ENCODE peak calls at places on chromosomes 1 and 21, in seven cellular contexts. One of them, this sample, is unnamed.

GRCh38 chr1:110053557-110054428 is 16.7 kb downstream of the ALX3 start:
- DNase-seq in psoas muscle: peak; percentile 83
- DNase-seq in GM23338: peak; percentile 76
- DNase-seq in neural progenitor cell: peak; percentile 68
- DNase-seq in Panc1: peak; percentile 64
- DNase-seq in heart left ventricle: peak; percentile 65
- DNase-seq in AG04450: no peak
- DNase-seq in this sample: peak; percentile 88

GRCh38 chr1:214292317-214292716 is 11.4 kb downstream of the SMYD2 start:
- DNase-seq in psoas muscle: no peak
- DNase-seq in heart left ventricle: no peak
- DNase-seq in AG04450: no peak
- DNase-seq in GM23338: no peak
- DNase-seq in neural progenitor cell: no peak
- DNase-seq in Panc1: no peak
- DNase-seq in this sample: no peak

GRCh38 chr21:25573409-25574206 is 33.7 kb downstream of the MRPL39 start:
- DNase-seq in neural progenitor cell: no peak
- DNase-seq in GM23338: no peak
- DNase-seq in AG04450: peak; percentile 83
- DNase-seq in Panc1: peak; percentile 74
- DNase-seq in psoas muscle: no peak
- DNase-seq in heart left ventricle: no peak
- DNase-seq in this sample: no peak

GRCh38 chr21:38816400-38816973 is 10.8 kb downstream of the ETS2 start:
- DNase-seq in GM23338: no peak
- DNase-seq in AG04450: no peak
- DNase-seq in neural progenitor cell: no peak
- DNase-seq in psoas muscle: no peak
- DNase-seq in heart left ventricle: no peak
- DNase-seq in Panc1: no peak
- DNase-seq in this sample: no peak

GRCh38 chr1:236064674-236065508 is at the start of gene NID1:
- DNase-seq in GM23338: peak; percentile 91
- DNase-seq in AG04450: no peak
- DNase-seq in heart left ventricle: peak; percentile 92
- DNase-seq in psoas muscle: peak; percentile 92
- DNase-seq in neural progenitor cell: peak; percentile 95
- DNase-seq in Panc1: no peak
- DNase-seq in this sample: peak; percentile 69

GRCh38 chr1:180042994-180043622 is 88.5 kb downstream of the CEP350 start:
- DNase-seq in psoas muscle: no peak
- DNase-seq in Panc1: no peak
- DNase-seq in AG04450: peak; percentile 42
- DNase-seq in heart left ventricle: no peak
- DNase-seq in GM23338: no peak
- DNase-seq in neural progenitor cell: no peak
- DNase-seq in this sample: no peak

GRCh38 chr1:66402194-66402593 is 131.8 kb upstream of the SGIP1 start:
- DNase-seq in Panc1: no peak
- DNase-seq in psoas muscle: peak; percentile 91
- DNase-seq in AG04450: no peak
- DNase-seq in GM23338: no peak
- DNase-seq in neural progenitor cell: no peak
- DNase-seq in heart left ventricle: peak; percentile 91
- DNase-seq in this sample: no peak

GRCh38 chr1:247825362-247825761 is 1.4 kb upstream of the OR14A16 start:
- DNase-seq in Panc1: no peak
- DNase-seq in AG04450: no peak
- DNase-seq in heart left ventricle: no peak
- DNase-seq in psoas muscle: no peak
- DNase-seq in GM23338: no peak
- DNase-seq in neural progenitor cell: no peak
- DNase-seq in this sample: no peak

GRCh38 chr1:171841931-171842723 is 829 bp downstream of the DNM3 start:
- DNase-seq in heart left ventricle: peak; percentile 30
- DNase-seq in GM23338: peak; percentile 64
- DNase-seq in Panc1: no peak
- DNase-seq in neural progenitor cell: peak; percentile 47
- DNase-seq in psoas muscle: no peak
- DNase-seq in AG04450: no peak
- DNase-seq in this sample: peak; percentile 69

GRCh38 chr1:220528049-220528678 is at the start of gene MARK1:
- DNase-seq in GM23338: peak; percentile 79
- DNase-seq in Panc1: no peak
- DNase-seq in AG04450: no peak
- DNase-seq in neural progenitor cell: peak; percentile 88
- DNase-seq in psoas muscle: peak; percentile 85
- DNase-seq in heart left ventricle: peak; percentile 88
- DNase-seq in this sample: peak; percentile 57

GRCh38 chr1:13757693-13758092 is 57.7 kb downstream of the PRDM2 start:
- DNase-seq in Panc1: no peak
- DNase-seq in psoas muscle: no peak
- DNase-seq in neural progenitor cell: no peak
- DNase-seq in heart left ventricle: no peak
- DNase-seq in AG04450: no peak
- DNase-seq in GM23338: no peak
- DNase-seq in this sample: no peak

GRCh38 chr1:83641828-83642443 is 357.0 kb downstream of the TTLL7 start:
- DNase-seq in neural progenitor cell: no peak
- DNase-seq in GM23338: no peak
- DNase-seq in heart left ventricle: peak; percentile 34
- DNase-seq in psoas muscle: no peak
- DNase-seq in Panc1: no peak
- DNase-seq in AG04450: no peak
- DNase-seq in this sample: no peak

GRCh38 chr1:227774051-227774720 is 39.0 kb downstream of the SNAP47 start:
- DNase-seq in psoas muscle: peak; percentile 36
- DNase-seq in neural progenitor cell: no peak
- DNase-seq in heart left ventricle: no peak
- DNase-seq in Panc1: no peak
- DNase-seq in AG04450: no peak
- DNase-seq in GM23338: no peak
- DNase-seq in this sample: peak; percentile 77

GRCh38 chr1:209844695-209845404 is 17.1 kb downstream of the UTP25 start:
- DNase-seq in GM23338: no peak
- DNase-seq in heart left ventricle: no peak
- DNase-seq in Panc1: no peak
- DNase-seq in neural progenitor cell: no peak
- DNase-seq in psoas muscle: no peak
- DNase-seq in AG04450: no peak
- DNase-seq in this sample: no peak

GRCh38 chr21:46455575-46456385 is 2.9 kb upstream of the DIP2A start:
- DNase-seq in Panc1: no peak
- DNase-seq in GM23338: no peak
- DNase-seq in AG04450: no peak
- DNase-seq in neural progenitor cell: no peak
- DNase-seq in psoas muscle: no peak
- DNase-seq in heart left ventricle: peak; percentile 46
- DNase-seq in this sample: no peak

GRCh38 chr1:198295186-198295585 is 138.4 kb downstream of the NEK7 start:
- DNase-seq in heart left ventricle: no peak
- DNase-seq in Panc1: no peak
- DNase-seq in GM23338: no peak
- DNase-seq in psoas muscle: no peak
- DNase-seq in neural progenitor cell: peak; percentile 42
- DNase-seq in AG04450: no peak
- DNase-seq in this sample: no peak

GRCh38 chr21:46065215-46065992 is 32.5 kb upstream of the COL6A2 start:
- DNase-seq in Panc1: no peak
- DNase-seq in heart left ventricle: peak; percentile 79
- DNase-seq in psoas muscle: peak; percentile 79
- DNase-seq in GM23338: no peak
- DNase-seq in AG04450: no peak
- DNase-seq in neural progenitor cell: no peak
- DNase-seq in this sample: peak; percentile 70

GRCh38 chr21:43274022-43274945 is 105.5 kb downstream of the CRYAA start:
- DNase-seq in heart left ventricle: peak; percentile 17
- DNase-seq in AG04450: no peak
- DNase-seq in neural progenitor cell: no peak
- DNase-seq in GM23338: no peak
- DNase-seq in Panc1: no peak
- DNase-seq in psoas muscle: no peak
- DNase-seq in this sample: no peak

GRCh38 chr1:212864201-212864600 is 6.1 kb downstream of the FLVCR1 start:
- DNase-seq in Panc1: no peak
- DNase-seq in AG04450: no peak
- DNase-seq in heart left ventricle: no peak
- DNase-seq in psoas muscle: no peak
- DNase-seq in neural progenitor cell: no peak
- DNase-seq in GM23338: no peak
- DNase-seq in this sample: no peak

GRCh38 chr21:45236481-45236880 is 51.2 kb downstream of the POFUT2 start:
- DNase-seq in psoas muscle: no peak
- DNase-seq in AG04450: no peak
- DNase-seq in GM23338: no peak
- DNase-seq in neural progenitor cell: no peak
- DNase-seq in heart left ventricle: no peak
- DNase-seq in Panc1: no peak
- DNase-seq in this sample: no peak

DNA sequence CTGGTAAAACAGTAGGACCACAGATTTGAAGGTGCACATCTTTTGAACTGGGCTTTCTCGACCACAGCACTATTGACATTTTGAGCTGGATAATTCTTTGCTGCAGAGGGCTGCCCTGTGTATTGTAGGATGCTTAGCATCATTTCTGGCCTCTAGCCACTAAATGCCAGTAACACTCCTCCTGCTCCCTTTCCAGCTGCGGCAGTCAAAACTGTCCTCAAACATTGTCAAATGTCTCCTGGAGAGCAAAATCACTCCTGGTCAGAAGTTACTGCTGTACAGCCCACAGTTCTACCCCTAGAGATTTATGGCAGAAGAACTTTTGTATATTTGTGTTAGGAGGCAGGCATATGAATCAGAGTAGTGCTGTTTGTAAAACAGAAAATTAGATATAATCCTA is 836.8 kb downstream of the PLA2G4A start:
- DNase-seq in GM23338: no peak
- DNase-seq in heart left ventricle: no peak
- DNase-seq in neural progenitor cell: no peak
- DNase-seq in psoas muscle: no peak
- DNase-seq in AG04450: no peak
- DNase-seq in Panc1: no peak
- DNase-seq in this sample: no peak
- TF ChIP-seq CTCF in GM23338: no peak
- TF ChIP-seq CTCF in heart left ventricle: no peak
- TF ChIP-seq CTCF in neural progenitor cell: no peak
- TF ChIP-seq CTCF in psoas muscle: no peak
- TF ChIP-seq CTCF in AG04450: no peak
- TF ChIP-seq CTCF in Panc1: no peak
- TF ChIP-seq CTCF in this sample: no peak

DNA sequence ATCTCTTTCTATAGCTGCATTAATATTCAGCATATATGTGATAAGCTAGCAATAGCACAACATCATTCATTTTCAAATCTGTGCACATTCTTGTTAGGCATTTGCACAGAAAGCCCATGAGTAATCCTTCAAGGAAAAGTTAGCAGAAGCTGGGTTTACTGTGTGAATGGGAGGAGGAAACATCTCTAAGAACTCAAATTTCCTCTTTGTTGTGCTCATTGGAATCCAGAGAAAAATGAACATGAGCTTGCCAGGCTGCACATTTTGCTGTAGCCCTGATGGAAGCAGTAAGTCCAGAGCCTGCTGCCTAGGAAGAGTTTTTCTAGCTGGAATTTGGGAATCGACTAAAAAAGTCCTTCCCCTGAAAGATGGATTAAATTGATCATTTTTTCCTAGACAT is 214.1 kb upstream of the FOXD3 start:
- DNase-seq in GM23338: no peak
- DNase-seq in heart left ventricle: no peak
- DNase-seq in AG04450: no peak
- DNase-seq in Panc1: no peak
- DNase-seq in neural progenitor cell: no peak
- DNase-seq in psoas muscle: no peak
- DNase-seq in this sample: no peak
- H3K27ac ChIP-seq in GM23338: no peak overlapping the region
- H3K27ac ChIP-seq in heart left ventricle: no peak overlapping the region
- H3K27ac ChIP-seq in AG04450: no peak overlapping the region
- H3K27ac ChIP-seq in Panc1: no peak overlapping the region
- H3K27ac ChIP-seq in neural progenitor cell: no peak overlapping the region
- H3K27ac ChIP-seq in psoas muscle: no peak overlapping the region
- H3K27ac ChIP-seq in this sample: no peak overlapping the region

GRCh38 chr1:39080884-39081265 is 54.7 kb downstream of the NDUFS5 start:
- DNase-seq in neural progenitor cell: peak; percentile 93
- DNase-seq in heart left ventricle: no peak
- DNase-seq in GM23338: peak; percentile 92
- DNase-seq in AG04450: no peak
- DNase-seq in Panc1: no peak
- DNase-seq in psoas muscle: no peak
- DNase-seq in this sample: no peak
- H3K4me3 ChIP-seq in neural progenitor cell: peak overlapping the region; percentile 96
- H3K4me3 ChIP-seq in heart left ventricle: peak overlapping the region; percentile 50
- H3K4me3 ChIP-seq in GM23338: peak overlapping the region; percentile 67
- H3K4me3 ChIP-seq in AG04450: peak overlapping the region; percentile 54
- H3K4me3 ChIP-seq in Panc1: peak overlapping the region; percentile 47
- H3K4me3 ChIP-seq in psoas muscle: peak overlapping the region; percentile 66
- H3K4me3 ChIP-seq in this sample: peak overlapping the region; percentile 11

GRCh38 chr21:37658121-37658993 is 257.9 kb downstream of the KCNJ6 start:
- DNase-seq in psoas muscle: no peak
- DNase-seq in heart left ventricle: no peak
- DNase-seq in Panc1: no peak
- DNase-seq in GM23338: no peak
- DNase-seq in AG04450: no peak
- DNase-seq in neural progenitor cell: no peak
- DNase-seq in this sample: no peak

GRCh38 chr21:37656899-37657298 is 259.4 kb downstream of the KCNJ6 start:
- DNase-seq in neural progenitor cell: no peak
- DNase-seq in GM23338: no peak
- DNase-seq in AG04450: no peak
- DNase-seq in heart left ventricle: no peak
- DNase-seq in psoas muscle: no peak
- DNase-seq in Panc1: no peak
- DNase-seq in this sample: no peak

GRCh38 chr21:37659874-37660273 is 256.4 kb downstream of the KCNJ6 start:
- DNase-seq in AG04450: no peak
- DNase-seq in heart left ventricle: no peak
- DNase-seq in Panc1: no peak
- DNase-seq in psoas muscle: no peak
- DNase-seq in GM23338: no peak
- DNase-seq in neural progenitor cell: no peak
- DNase-seq in this sample: no peak

GRCh38 chr21:37660709-37661108 is 255.5 kb downstream of the KCNJ6 start:
- DNase-seq in Panc1: no peak
- DNase-seq in GM23338: no peak
- DNase-seq in psoas muscle: no peak
- DNase-seq in AG04450: no peak
- DNase-seq in neural progenitor cell: no peak
- DNase-seq in heart left ventricle: no peak
- DNase-seq in this sample: no peak

DNA sequence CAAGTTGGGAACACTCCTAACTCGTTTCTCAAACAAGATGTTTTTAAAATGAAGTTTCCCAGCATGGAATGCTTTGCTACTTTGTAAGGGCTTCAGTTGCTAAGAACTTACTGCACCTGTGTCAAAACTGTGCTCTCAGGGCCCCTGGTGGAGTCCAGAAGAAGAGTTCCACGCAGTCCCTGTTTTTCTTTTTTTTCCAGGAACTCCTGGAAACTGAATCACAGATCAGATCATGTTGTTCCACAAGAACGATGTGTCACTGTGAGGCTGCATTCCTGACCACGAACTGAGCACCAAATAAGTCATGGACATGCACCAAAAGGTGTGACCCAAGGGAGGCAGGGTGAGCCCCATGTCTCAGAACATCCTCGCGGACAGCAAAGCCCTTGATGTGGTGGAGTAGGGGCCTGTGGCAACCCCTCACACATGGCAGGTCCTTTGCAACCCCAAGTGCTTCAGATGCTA is 257.2 kb downstream of the KCNJ6 start:
- DNase-seq in psoas muscle: no peak
- DNase-seq in heart left ventricle: no peak
- DNase-seq in neural progenitor cell: no peak
- DNase-seq in AG04450: peak; percentile 21
- DNase-seq in GM23338: no peak
- DNase-seq in Panc1: no peak
- DNase-seq in this sample: no peak
- TF ChIP-seq CTCF in psoas muscle: peak; percentile 13
- TF ChIP-seq CTCF in heart left ventricle: peak; percentile 23
- TF ChIP-seq CTCF in neural progenitor cell: no peak
- TF ChIP-seq CTCF in AG04450: peak; percentile 30
- TF ChIP-seq CTCF in GM23338: no peak
- TF ChIP-seq CTCF in Panc1: no peak
- TF ChIP-seq CTCF in this sample: no peak

This sample was measured in left lung.